ENCODE peak calls at places on chromosomes 5 and 9, in four cellular contexts. F, D, M and A are unnamed samples.

GRCh38 chr5:96657068-96657467 is 5.1 kb upstream of the CAST start:
- DNase-seq in F (peak), D (peak), M (peak), A (peak)

GRCh38 chr9:15311607-15312006 is 4.6 kb upstream of the TTC39B start:
- DNase-seq in F (no peak), D (no peak), M (no peak), A (no peak)

GRCh38 chr9:115226152-115226551 is 108.2 kb upstream of the TNC start:
- DNase-seq in F (peak), D (no peak), M (no peak), A (no peak)

GRCh38 chr9:126319651-126320050 is 7.0 kb upstream of the MVB12B start:
- DNase-seq in F (no peak), D (no peak), M (no peak), A (no peak)

GRCh38 chr5:17443333-17444125 is 54.5 kb upstream of the TAF11L2 start:
- DNase-seq in F (no peak), D (no peak), M (no peak), A (no peak)

GRCh38 chr5:95823738-95824609 is 1.4 kb upstream of the GLRX start:
- DNase-seq in F (peak), D (peak), M (peak), A (peak)

GRCh38 chr5:7080501-7080900 is 315.4 kb upstream of the ADCY2 start:
- DNase-seq in F (no peak), D (no peak), M (no peak), A (no peak)

GRCh38 chr9:31807574-31808256 is 576.7 kb upstream of the ACO1 start:
- DNase-seq in F (peak), D (no peak), M (no peak), A (no peak)

GRCh38 chr9:14250779-14251145 is 63.2 kb downstream of the NFIB start:
- DNase-seq in F (no peak), D (peak), M (peak), A (no peak)

GRCh38 chr9:120715331-120715924 is 1.2 kb upstream of the MEGF9 start:
- DNase-seq in F (no peak), D (peak), M (peak), A (peak)

GRCh38 chr5:3642231-3642630 is 46.6 kb downstream of the IRX1 start:
- DNase-seq in F (no peak), D (no peak), M (no peak), A (no peak)

GRCh38 chr9:82466616-82467251 is 478.2 kb downstream of the SPATA31D1 start:
- DNase-seq in F (no peak), D (peak), M (no peak), A (no peak)

GRCh38 chr9:93118863-93119702 is 15.0 kb downstream of the NINJ1 start:
- DNase-seq in F (no peak), D (no peak), M (no peak), A (no peak)

GRCh38 chr9:118985851-118986250 is 383.4 kb downstream of the BRINP1 start:
- DNase-seq in F (no peak), D (no peak), M (no peak), A (no peak)

GRCh38 chr5:6736106-6736505 is 22.9 kb downstream of the TENT4A start:
- DNase-seq in F (no peak), D (no peak), M (no peak), A (no peak)

GRCh38 chr9:8916771-8917170 is 1117.2 kb upstream of the DMAC1 start:
- DNase-seq in F (no peak), D (no peak), M (no peak), A (no peak)

GRCh38 chr9:137224850-137225694 is at the start of gene CYSRT1:
- DNase-seq in F (no peak), D (peak), M (no peak), A (peak)

GRCh38 chr9:121765021-121765950 is 113.9 kb downstream of the DAB2IP start:
- DNase-seq in F (no peak), D (peak), M (peak), A (no peak)

GRCh38 chr5:65142511-65143011 is 339.2 kb downstream of the ADAMTS6 start:
- DNase-seq in F (no peak), D (peak), M (peak), A (no peak)
- H3K9ac ChIP-seq in F (no peak), D (peak), M (peak), A (no peak)

GRCh38 chr5:142426129-142426641 is 101.4 kb upstream of the SPRY4 start:
- DNase-seq in F (no peak), D (peak), M (peak), A (no peak)
- H3K9ac ChIP-seq in F (no peak), D (no peak), M (no peak), A (no peak)

GRCh38 chr9:134188421-134189166 is 24.2 kb upstream of the RNU6ATAC start:
- DNase-seq in F (no peak), D (peak), M (peak), A (no peak)

GRCh38 chr9:134189475-134190231 is 25.3 kb upstream of the RNU6ATAC start:
- DNase-seq in F (no peak), D (no peak), M (peak), A (no peak)

GRCh38 chr9:134189167-134189474 is 24.8 kb upstream of the RNU6ATAC start:
- DNase-seq in F (no peak), D (no peak), M (peak), A (no peak)

GRCh38 chr9:134191455-134192209 is 27.3 kb upstream of the RNU6ATAC start:
- DNase-seq in F (no peak), D (no peak), M (no peak), A (no peak)

GRCh38 chr9:134190232-134191121 is 26.1 kb upstream of the RNU6ATAC start:
- DNase-seq in F (no peak), D (no peak), M (no peak), A (no peak)
- H3K9ac ChIP-seq in F (no peak), D (no peak), M (no peak), A (no peak)

GRCh38 chr5:148974638-148975330 is 88.1 kb downstream of the SH3TC2 start:
- DNase-seq in F (no peak), D (no peak), M (peak), A (no peak)
- H3K9ac ChIP-seq in F (no peak), D (no peak), M (no peak), A (no peak)

GRCh38 chr5:133246053-133246370 is 194.2 kb downstream of the HSPA4 start:
- DNase-seq in F (no peak), D (no peak), M (no peak), A (no peak)
- H3K9ac ChIP-seq in F (peak), D (no peak), M (no peak), A (no peak)

DNA sequence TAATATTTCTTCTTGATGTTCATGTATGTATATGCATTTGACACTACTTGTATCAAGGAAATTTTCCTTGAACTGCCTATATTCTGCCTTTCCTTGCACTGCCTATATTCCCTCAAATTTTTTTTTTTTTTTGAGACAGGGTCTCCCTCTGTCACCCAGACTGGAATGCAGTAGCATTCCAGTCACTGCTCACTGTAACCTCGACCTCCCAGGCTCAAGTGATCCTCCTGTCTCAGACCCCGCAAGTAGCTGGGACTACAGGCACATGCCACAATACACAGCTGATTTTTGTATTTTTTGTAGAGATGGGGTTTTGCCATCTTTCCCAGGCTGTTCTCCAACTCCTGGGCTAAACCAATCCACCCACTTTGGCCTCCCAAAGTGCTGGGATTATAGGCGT is 4.1 kb downstream of the HMGCS1 start:
- DNase-seq in F (no peak), D (no peak), M (no peak), A (no peak)
- H3K9ac ChIP-seq in F (no peak), D (no peak), M (no peak), A (no peak)

GRCh38 chr9:4826417-4827166 is 33.8 kb downstream of the RCL1 start:
- DNase-seq in F (no peak), D (no peak), M (peak), A (no peak)

GRCh38 chr9:4829956-4830355 is 37.2 kb downstream of the RCL1 start:
- DNase-seq in F (no peak), D (peak), M (peak), A (no peak)

GRCh38 chr9:4830699-4831098 is 38.0 kb downstream of the RCL1 start:
- DNase-seq in F (no peak), D (no peak), M (no peak), A (no peak)

GRCh38 chr9:4827224-4827623 is 34.5 kb downstream of the RCL1 start:
- DNase-seq in F (no peak), D (no peak), M (no peak), A (no peak)

GRCh38 chr9:4828776-4829175 is 36.0 kb downstream of the RCL1 start:
- DNase-seq in F (no peak), D (peak), M (peak), A (no peak)
- H3K9ac ChIP-seq in F (no peak), D (no peak), M (no peak), A (no peak)

GRCh38 chr5:81164466-81164865 is 68.7 kb upstream of the CKMT2 start:
- DNase-seq in F (no peak), D (no peak), M (peak), A (no peak)
- H3K9ac ChIP-seq in F (no peak), D (no peak), M (no peak), A (no peak)